ENCODE peak calls at places on chromosomes 13 and 19, in five cellular contexts. Z, G, F, Q and T are unnamed samples.

GRCh38 chr13:102872131-102872530 is 26.3 kb downstream of the ERCC5 start:
- DNase-seq in Z (no peak), G (no peak), F (no peak), Q (no peak), T (no peak)

GRCh38 chr19:45448887-45449299 is 18.9 kb upstream of the FOSB start:
- DNase-seq in Z (no peak), G (no peak), F (no peak), Q (peak; percentile 70), T (no peak)

GRCh38 chr13:94195715-94196114 is 283.8 kb downstream of the DCT start:
- DNase-seq in Z (no peak), G (no peak), F (no peak), Q (peak; percentile 74), T (no peak)

GRCh38 chr19:16076958-16077611 is 790 bp downstream of the TPM4 start:
- DNase-seq in Z (peak; percentile 82), G (peak; percentile 67), F (peak; percentile 69), Q (no peak), T (peak; percentile 75)

GRCh38 chr19:15448778-15449619 is 757 bp downstream of the WIZ start:
- DNase-seq in Z (no peak), G (no peak), F (peak; percentile 29), Q (peak; percentile 34), T (no peak)

GRCh38 chr19:49676136-49676689 is 858 bp upstream of the PRMT1 start:
- DNase-seq in Z (peak; percentile 90), G (peak; percentile 92), F (peak; percentile 80), Q (peak; percentile 95), T (peak; percentile 86)

GRCh38 chr19:5718032-5718578 is 1.8 kb downstream of the LONP1 start:
- DNase-seq in Z (no peak), G (no peak), F (no peak), Q (peak; percentile 86), T (no peak)

GRCh38 chr19:35013047-35013819 is 13.1 kb downstream of the GRAMD1A start:
- DNase-seq in Z (peak; percentile 87), G (peak; percentile 86), F (peak; percentile 81), Q (peak; percentile 67), T (peak; percentile 76)

GRCh38 chr13:51935326-51936171 is 73.8 kb downstream of the CCDC70 start:
- DNase-seq in Z (no peak), G (no peak), F (no peak), Q (peak; percentile 14), T (no peak)

GRCh38 chr13:114063545-114064515 is 68.6 kb downstream of the RASA3 start:
- DNase-seq in Z (peak; percentile 84), G (peak; percentile 85), F (peak; percentile 57), Q (peak; percentile 67), T (peak; percentile 63)

GRCh38 chr13:113513761-113514160 is 23.2 kb upstream of the DCUN1D2 start:
- DNase-seq in Z (no peak), G (no peak), F (no peak), Q (no peak), T (no peak)

GRCh38 chr13:113650275-113650674 is 7.7 kb downstream of the ATP4B start:
- DNase-seq in Z (peak; percentile 32), G (no peak), F (no peak), Q (no peak), T (peak; percentile 3)

GRCh38 chr19:57934820-57935665 is at the start of gene ZNF418:
- DNase-seq in Z (no peak), G (peak; percentile 62), F (peak; percentile 44), Q (peak; percentile 88), T (peak; percentile 42)

GRCh38 chr19:16061943-16062342 is 14.4 kb upstream of the TPM4 start:
- DNase-seq in Z (no peak), G (no peak), F (no peak), Q (no peak), T (no peak)

GRCh38 chr13:100611678-100612492 is 23.3 kb upstream of the GGACT start:
- DNase-seq in Z (no peak), G (no peak), F (no peak), Q (no peak), T (no peak)

GRCh38 chr13:48954086-48954485 is 21.6 kb upstream of the FNDC3A start:
- DNase-seq in Z (no peak), G (no peak), F (no peak), Q (peak; percentile 12), T (no peak)

GRCh38 chr13:98556968-98557591 is 19.8 kb downstream of the STK24 start:
- DNase-seq in Z (no peak), G (no peak), F (no peak), Q (no peak), T (no peak)

GRCh38 chr13:72062566-72062965 is 195.6 kb upstream of the DACH1 start:
- DNase-seq in Z (peak; percentile 43), G (no peak), F (peak; percentile 9), Q (no peak), T (peak; percentile 14)

GRCh38 chr19:55678121-55678671 is 3.2 kb downstream of the EPN1 start:
- DNase-seq in Z (peak; percentile 85), G (no peak), F (no peak), Q (no peak), T (peak; percentile 45)

GRCh38 chr19:7124782-7125181 is 55.3 kb downstream of the ZNF557 start:
- DNase-seq in Z (no peak), G (no peak), F (no peak), Q (no peak), T (no peak)

GRCh38 chr19:48632692-48633147 is 4.5 kb downstream of the DBP start:
- DNase-seq in Z (no peak), G (no peak), F (no peak), Q (no peak), T (no peak)

GRCh38 chr13:24254151-24254810 is 55.1 kb upstream of the C1QTNF9 start:
- DNase-seq in Z (no peak), G (peak; percentile 70), F (no peak), Q (peak; percentile 70), T (no peak)

GRCh38 chr19:48741222-48741999 is 1.0 kb upstream of the RASIP1 start:
- DNase-seq in Z (peak; percentile 72), G (peak; percentile 67), F (peak; percentile 73), Q (no peak), T (peak; percentile 59)

GRCh38 chr13:25865391-25865790 is 186.4 kb downstream of the SHISA2 start:
- DNase-seq in Z (no peak), G (no peak), F (no peak), Q (no peak), T (no peak)

GRCh38 chr19:38869160-38869835 is 8.8 kb downstream of the RINL start:
- DNase-seq in Z (peak; percentile 82), G (no peak), F (peak; percentile 35), Q (no peak), T (no peak)

GRCh38 chr13:97136418-97136817 is 85.7 kb upstream of the MBNL2 start:
- DNase-seq in Z (no peak), G (no peak), F (no peak), Q (no peak), T (no peak)

GRCh38 chr13:23505007-23505406 is 65.2 kb upstream of the TNFRSF19 start:
- DNase-seq in Z (no peak), G (no peak), F (peak; percentile 20), Q (peak; percentile 30), T (peak; percentile 24)

GRCh38 chr13:37618554-37618953 is 20.0 kb upstream of the POSTN start:
- DNase-seq in Z (no peak), G (no peak), F (no peak), Q (peak; percentile 50), T (no peak)

GRCh38 chr19:58398545-58398944 is 3.1 kb downstream of the RNF225 start:
- DNase-seq in Z (no peak), G (no peak), F (no peak), Q (no peak), T (no peak)

GRCh38 chr13:114071991-114072390 is 60.4 kb downstream of the RASA3 start:
- DNase-seq in Z (peak; percentile 27), G (no peak), F (no peak), Q (no peak), T (no peak)

GRCh38 chr19:19276386-19276785 is 3.3 kb upstream of the TM6SF2 start:
- DNase-seq in Z (no peak), G (no peak), F (no peak), Q (peak; percentile 88), T (no peak)

GRCh38 chr19:57708641-57709354 is at the start of gene ZNF154:
- DNase-seq in Z (no peak), G (peak; percentile 58), F (peak; percentile 27), Q (peak; percentile 86), T (peak; percentile 21)

GRCh38 chr19:38706792-38707511 is 37.3 kb downstream of the CAPN12 start:
- DNase-seq in Z (no peak), G (no peak), F (no peak), Q (peak; percentile 40), T (no peak)

GRCh38 chr19:28519950-28520861 is 692.7 kb downstream of the UQCRFS1 start:
- DNase-seq in Z (no peak), G (no peak), F (no peak), Q (no peak), T (no peak)

GRCh38 chr13:30679483-30680330 is 55.6 kb upstream of the ALOX5AP start:
- DNase-seq in Z (no peak), G (no peak), F (no peak), Q (peak; percentile 48), T (no peak)

GRCh38 chr19:30686252-30686762 is 314.1 kb downstream of the ZNF536 start:
- DNase-seq in Z (no peak), G (no peak), F (no peak), Q (no peak), T (no peak)

GRCh38 chr13:21240586-21240985 is 64.1 kb downstream of the MRPL57 start:
- DNase-seq in Z (no peak), G (no peak), F (no peak), Q (peak; percentile 63), T (no peak)

DNA sequence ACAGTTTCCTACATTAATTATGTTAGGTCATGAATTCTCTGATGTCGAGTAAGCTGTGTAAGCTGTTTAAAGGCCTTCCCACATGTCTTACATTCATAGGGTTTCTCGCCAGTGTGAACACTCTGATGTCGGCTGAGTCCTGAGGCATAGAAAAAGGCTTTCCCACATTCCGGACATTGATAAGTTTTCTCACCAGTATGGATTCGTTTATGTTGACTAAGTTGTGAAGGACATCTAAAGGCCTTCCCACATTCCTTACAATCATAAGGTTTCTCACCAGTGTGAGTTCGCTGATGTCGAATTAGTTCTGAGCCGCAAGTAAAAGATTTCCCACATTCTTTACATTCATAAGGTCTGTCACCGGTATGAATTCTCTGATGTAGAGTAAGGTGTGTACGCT is 24.9 kb downstream of the ZNF850 start:
- DNase-seq in Z (no peak), G (no peak), F (no peak), Q (no peak), T (no peak)
- H3K4me3 ChIP-seq in Z (no peak overlapping the region), G (no peak overlapping the region), F (no peak overlapping the region), Q (peak overlapping the region; percentile 45), T (no peak overlapping the region)

GRCh38 chr19:46721269-46722003 is 4.5 kb upstream of the PRKD2 start:
- DNase-seq in Z (no peak), G (no peak), F (no peak), Q (no peak), T (no peak)
- H3K36me3 ChIP-seq in Z (peaks cover 20% of the 10 kb centered on the region), G (peaks cover 61% of the 10 kb centered on the region), F (peaks cover 6% of the 10 kb centered on the region), Q (peaks cover 87% of the 10 kb centered on the region), T (peaks cover 69% of the 10 kb centered on the region)

GRCh38 chr13:27919934-27920676 is at the start of gene PDX1:
- DNase-seq in Z (peak; percentile 74), G (no peak), F (peak; percentile 29), Q (no peak), T (peak; percentile 27)
- H3K4me3 ChIP-seq in Z (no peak within 1 kb of the TSS), G (no peak within 1 kb of the TSS), F (peak within 1 kb of the TSS; percentile 42), Q (peak within 1 kb of the TSS; percentile 71), T (peak within 1 kb of the TSS; percentile 58)

DNA sequence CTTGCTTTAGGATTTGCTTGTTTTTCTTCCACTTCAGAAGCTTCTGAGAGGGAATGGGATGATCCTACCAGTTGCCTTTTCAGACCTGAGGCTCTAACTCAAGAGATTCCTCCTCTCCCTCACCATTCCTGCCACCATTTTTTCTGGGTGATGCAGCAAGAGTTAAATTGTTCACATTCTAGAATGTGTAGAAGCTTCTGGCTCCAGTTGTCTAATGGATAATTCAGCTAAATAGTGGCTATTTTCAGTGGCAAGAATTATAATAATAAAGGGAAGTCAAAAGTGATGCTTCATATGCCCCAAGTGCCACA is 20.9 kb downstream of the BBC3 start:
- DNase-seq in Z (no peak), G (no peak), F (no peak), Q (no peak), T (no peak)
- H3K36me3 ChIP-seq in Z (no peaks in the 10 kb centered on the region), G (peaks cover 12% of the 10 kb centered on the region), F (no peaks in the 10 kb centered on the region), Q (peaks cover 44% of the 10 kb centered on the region), T (peaks cover 24% of the 10 kb centered on the region)